ENCODE peak calls at places on chromosomes 7 and 10, in eight cellular contexts. One of them, this sample, is unnamed.
A peak's percentile ranks its signal among the peaks of the same experiment; 100 is the strongest.

GRCh38 chr7:1149351-1149794 is 10.6 kb downstream of the ZFAND2A start:
- DNase-seq in GM23338: no peak
- DNase-seq in tibial nerve: no peak
- DNase-seq in sigmoid colon: no peak
- DNase-seq in GM06990: no peak
- DNase-seq in GM20000: no peak
- DNase-seq in A549: no peak
- DNase-seq in fibroblast of lung: no peak
- DNase-seq in this sample: no peak

GRCh38 chr7:108146070-108146842 is 16.1 kb upstream of the LAMB4 start:
- DNase-seq in GM06990: peak; percentile 22
- DNase-seq in GM23338: peak; percentile 91
- DNase-seq in tibial nerve: peak; percentile 71
- DNase-seq in GM20000: peak; percentile 46
- DNase-seq in A549: peak; percentile 75
- DNase-seq in sigmoid colon: peak; percentile 78
- DNase-seq in fibroblast of lung: peak; percentile 93
- DNase-seq in this sample: peak; percentile 12

GRCh38 chr7:18509491-18509890 is 13.9 kb downstream of the HDAC9 start:
- DNase-seq in sigmoid colon: no peak
- DNase-seq in GM20000: no peak
- DNase-seq in fibroblast of lung: no peak
- DNase-seq in GM23338: no peak
- DNase-seq in A549: no peak
- DNase-seq in tibial nerve: no peak
- DNase-seq in GM06990: no peak
- DNase-seq in this sample: no peak

GRCh38 chr7:31114593-31115343 is 62.7 kb downstream of the ADCYAP1R1 start:
- DNase-seq in GM20000: no peak
- DNase-seq in fibroblast of lung: peak; percentile 53
- DNase-seq in GM06990: no peak
- DNase-seq in A549: peak; percentile 26
- DNase-seq in GM23338: peak; percentile 52
- DNase-seq in sigmoid colon: no peak
- DNase-seq in tibial nerve: no peak
- DNase-seq in this sample: peak; percentile 2

GRCh38 chr10:103792547-103792946 is 62.8 kb downstream of the SH3PXD2A start:
- DNase-seq in GM23338: no peak
- DNase-seq in A549: no peak
- DNase-seq in fibroblast of lung: no peak
- DNase-seq in sigmoid colon: no peak
- DNase-seq in GM06990: no peak
- DNase-seq in tibial nerve: no peak
- DNase-seq in GM20000: no peak
- DNase-seq in this sample: no peak

GRCh38 chr10:20858292-20859124 is 38.6 kb downstream of the NEBL start:
- DNase-seq in tibial nerve: no peak
- DNase-seq in fibroblast of lung: peak; percentile 76
- DNase-seq in sigmoid colon: no peak
- DNase-seq in A549: peak; percentile 45
- DNase-seq in GM20000: no peak
- DNase-seq in GM06990: peak; percentile 2
- DNase-seq in GM23338: peak; percentile 56
- DNase-seq in this sample: no peak

GRCh38 chr10:19498348-19499290 is 317.6 kb upstream of the PLXDC2 start:
- DNase-seq in A549: no peak
- DNase-seq in GM23338: no peak
- DNase-seq in fibroblast of lung: peak; percentile 19
- DNase-seq in GM06990: no peak
- DNase-seq in GM20000: no peak
- DNase-seq in sigmoid colon: peak; percentile 58
- DNase-seq in tibial nerve: peak; percentile 39
- DNase-seq in this sample: peak; percentile 15

GRCh38 chr10:94107191-94107590 is 113.5 kb downstream of the PLCE1 start:
- DNase-seq in GM20000: no peak
- DNase-seq in tibial nerve: no peak
- DNase-seq in GM06990: no peak
- DNase-seq in GM23338: no peak
- DNase-seq in sigmoid colon: no peak
- DNase-seq in fibroblast of lung: no peak
- DNase-seq in A549: no peak
- DNase-seq in this sample: no peak

GRCh38 chr7:137342751-137343482 is 616 bp downstream of the PTN start:
- DNase-seq in GM23338: no peak
- DNase-seq in tibial nerve: no peak
- DNase-seq in sigmoid colon: no peak
- DNase-seq in GM06990: no peak
- DNase-seq in fibroblast of lung: no peak
- DNase-seq in GM20000: no peak
- DNase-seq in A549: no peak
- DNase-seq in this sample: no peak

GRCh38 chr10:60414877-60415585 is 25.4 kb upstream of the ANK3 start:
- DNase-seq in fibroblast of lung: peak; percentile 44
- DNase-seq in tibial nerve: no peak
- DNase-seq in GM20000: no peak
- DNase-seq in sigmoid colon: no peak
- DNase-seq in GM06990: no peak
- DNase-seq in GM23338: peak; percentile 48
- DNase-seq in A549: peak; percentile 27
- DNase-seq in this sample: peak; percentile 59

GRCh38 chr7:46494026-46494425 is 573.0 kb upstream of the IGFBP3 start:
- DNase-seq in GM23338: no peak
- DNase-seq in tibial nerve: no peak
- DNase-seq in A549: no peak
- DNase-seq in GM06990: no peak
- DNase-seq in sigmoid colon: no peak
- DNase-seq in fibroblast of lung: no peak
- DNase-seq in GM20000: no peak
- DNase-seq in this sample: no peak

GRCh38 chr7:121945849-121946238 is 72.9 kb downstream of the PTPRZ1 start:
- DNase-seq in fibroblast of lung: no peak
- DNase-seq in GM20000: no peak
- DNase-seq in tibial nerve: no peak
- DNase-seq in sigmoid colon: no peak
- DNase-seq in A549: no peak
- DNase-seq in GM06990: no peak
- DNase-seq in GM23338: no peak
- DNase-seq in this sample: no peak

GRCh38 chr10:35986756-35987467 is 344.8 kb upstream of the FZD8 start:
- DNase-seq in GM23338: no peak
- DNase-seq in fibroblast of lung: no peak
- DNase-seq in A549: no peak
- DNase-seq in tibial nerve: no peak
- DNase-seq in GM06990: no peak
- DNase-seq in sigmoid colon: no peak
- DNase-seq in GM20000: no peak
- DNase-seq in this sample: no peak

GRCh38 chr10:31749981-31750850 is 178.4 kb downstream of the ARHGAP12 start:
- DNase-seq in A549: no peak
- DNase-seq in sigmoid colon: peak; percentile 78
- DNase-seq in GM23338: no peak
- DNase-seq in tibial nerve: peak; percentile 48
- DNase-seq in fibroblast of lung: no peak
- DNase-seq in GM20000: no peak
- DNase-seq in GM06990: no peak
- DNase-seq in this sample: no peak

GRCh38 chr10:102117391-102118159 is 2.6 kb downstream of the LDB1 start:
- DNase-seq in GM20000: no peak
- DNase-seq in sigmoid colon: peak; percentile 95
- DNase-seq in fibroblast of lung: peak; percentile 89
- DNase-seq in tibial nerve: peak; percentile 77
- DNase-seq in GM06990: peak; percentile 66
- DNase-seq in GM23338: peak; percentile 80
- DNase-seq in A549: peak; percentile 53
- DNase-seq in this sample: no peak
- TF ChIP-seq CTCF in GM20000: no peak
- TF ChIP-seq CTCF in sigmoid colon: no peak
- TF ChIP-seq CTCF in fibroblast of lung: peak; percentile 32
- TF ChIP-seq CTCF in tibial nerve: peak; percentile 17
- TF ChIP-seq CTCF in GM06990: peak; percentile 26
- TF ChIP-seq CTCF in GM23338: peak; percentile 34
- TF ChIP-seq CTCF in A549: no peak
- TF ChIP-seq CTCF in this sample: peak; percentile 23

GRCh38 chr10:72108811-72109618 is 20.7 kb upstream of the SPOCK2 start:
- DNase-seq in GM20000: no peak
- DNase-seq in GM23338: no peak
- DNase-seq in fibroblast of lung: no peak
- DNase-seq in A549: no peak
- DNase-seq in sigmoid colon: no peak
- DNase-seq in tibial nerve: no peak
- DNase-seq in GM06990: no peak
- DNase-seq in this sample: peak; percentile 56
- TF ChIP-seq CTCF in GM20000: no peak
- TF ChIP-seq CTCF in GM23338: no peak
- TF ChIP-seq CTCF in fibroblast of lung: no peak
- TF ChIP-seq CTCF in A549: no peak
- TF ChIP-seq CTCF in sigmoid colon: no peak
- TF ChIP-seq CTCF in tibial nerve: no peak
- TF ChIP-seq CTCF in GM06990: no peak
- TF ChIP-seq CTCF in this sample: no peak

GRCh38 chr10:130932326-130933007 is 379.1 kb downstream of the TCERG1L start:
- DNase-seq in GM06990: no peak
- DNase-seq in GM23338: no peak
- DNase-seq in A549: no peak
- DNase-seq in GM20000: no peak
- DNase-seq in fibroblast of lung: no peak
- DNase-seq in sigmoid colon: no peak
- DNase-seq in tibial nerve: no peak
- DNase-seq in this sample: no peak

GRCh38 chr10:130935051-130935450 is 376.5 kb downstream of the TCERG1L start:
- DNase-seq in tibial nerve: no peak
- DNase-seq in sigmoid colon: no peak
- DNase-seq in A549: peak; percentile 4
- DNase-seq in GM20000: no peak
- DNase-seq in fibroblast of lung: no peak
- DNase-seq in GM23338: peak; percentile 19
- DNase-seq in GM06990: no peak
- DNase-seq in this sample: no peak

GRCh38 chr10:130935897-130936550 is 375.5 kb downstream of the TCERG1L start:
- DNase-seq in sigmoid colon: no peak
- DNase-seq in fibroblast of lung: no peak
- DNase-seq in GM06990: no peak
- DNase-seq in GM23338: no peak
- DNase-seq in A549: no peak
- DNase-seq in GM20000: no peak
- DNase-seq in tibial nerve: no peak
- DNase-seq in this sample: no peak

GRCh38 chr10:130933008-130933390 is 378.5 kb downstream of the TCERG1L start:
- DNase-seq in sigmoid colon: no peak
- DNase-seq in GM06990: no peak
- DNase-seq in GM20000: no peak
- DNase-seq in A549: no peak
- DNase-seq in tibial nerve: no peak
- DNase-seq in GM23338: no peak
- DNase-seq in fibroblast of lung: no peak
- DNase-seq in this sample: no peak

DNA sequence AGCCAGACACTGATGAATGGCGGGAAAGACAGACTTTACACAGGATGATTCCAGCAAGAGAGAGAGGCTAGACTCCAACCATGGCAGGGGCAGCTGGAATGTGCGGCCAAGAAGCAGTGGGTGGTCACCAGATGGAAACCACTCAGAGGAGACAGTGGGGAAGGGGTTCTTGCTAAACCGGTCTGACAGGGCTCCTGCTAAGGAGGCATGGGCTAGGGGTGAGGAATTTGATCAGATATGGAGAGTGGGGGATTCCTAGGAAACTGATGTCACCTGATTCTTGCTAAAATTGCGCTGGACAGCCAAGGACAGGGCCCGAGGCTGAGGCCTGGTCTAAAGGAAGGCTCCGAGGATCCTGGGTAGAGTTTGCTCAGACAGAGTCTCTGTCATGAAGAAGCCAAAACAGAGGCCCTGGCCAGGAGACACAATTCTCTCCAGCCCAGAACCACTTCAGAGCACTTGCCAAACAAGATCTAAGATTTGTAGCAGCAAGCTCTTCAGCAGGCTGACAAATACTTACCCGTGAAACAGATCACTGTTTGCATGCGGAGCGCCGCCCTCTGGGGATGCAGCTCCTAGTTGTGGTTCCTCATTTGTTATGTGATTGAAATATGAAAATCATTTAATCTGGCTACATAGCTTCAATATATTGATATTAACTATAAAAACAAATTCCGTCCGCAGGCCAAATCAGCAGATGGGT is 377.0 kb downstream of the TCERG1L start:
- DNase-seq in A549: no peak
- DNase-seq in GM06990: no peak
- DNase-seq in GM20000: no peak
- DNase-seq in tibial nerve: no peak
- DNase-seq in GM23338: peak; percentile 28
- DNase-seq in fibroblast of lung: no peak
- DNase-seq in sigmoid colon: no peak
- DNase-seq in this sample: no peak
- TF ChIP-seq CTCF in A549: no peak
- TF ChIP-seq CTCF in GM06990: no peak
- TF ChIP-seq CTCF in GM20000: no peak
- TF ChIP-seq CTCF in tibial nerve: no peak
- TF ChIP-seq CTCF in GM23338: no peak
- TF ChIP-seq CTCF in fibroblast of lung: no peak
- TF ChIP-seq CTCF in sigmoid colon: no peak
- TF ChIP-seq CTCF in this sample: no peak

GRCh38 chr7:96127746-96128145 is 194.2 kb downstream of the SLC25A13 start:
- DNase-seq in sigmoid colon: no peak
- DNase-seq in tibial nerve: no peak
- DNase-seq in GM06990: no peak
- DNase-seq in fibroblast of lung: no peak
- DNase-seq in GM20000: no peak
- DNase-seq in GM23338: no peak
- DNase-seq in A549: no peak
- DNase-seq in this sample: no peak

GRCh38 chr7:96126382-96126781 is 195.5 kb downstream of the SLC25A13 start:
- DNase-seq in tibial nerve: no peak
- DNase-seq in sigmoid colon: no peak
- DNase-seq in A549: no peak
- DNase-seq in fibroblast of lung: no peak
- DNase-seq in GM06990: no peak
- DNase-seq in GM20000: no peak
- DNase-seq in GM23338: peak; percentile 14
- DNase-seq in this sample: peak; percentile 40

GRCh38 chr7:96135241-96135640 is 186.7 kb downstream of the SLC25A13 start:
- DNase-seq in fibroblast of lung: no peak
- DNase-seq in tibial nerve: no peak
- DNase-seq in GM06990: no peak
- DNase-seq in GM20000: no peak
- DNase-seq in A549: no peak
- DNase-seq in GM23338: no peak
- DNase-seq in sigmoid colon: no peak
- DNase-seq in this sample: peak; percentile 6

GRCh38 chr7:96136600-96137239 is 185.2 kb downstream of the SLC25A13 start:
- DNase-seq in A549: no peak
- DNase-seq in sigmoid colon: no peak
- DNase-seq in GM06990: no peak
- DNase-seq in GM20000: no peak
- DNase-seq in GM23338: no peak
- DNase-seq in tibial nerve: no peak
- DNase-seq in fibroblast of lung: no peak
- DNase-seq in this sample: no peak

DNA sequence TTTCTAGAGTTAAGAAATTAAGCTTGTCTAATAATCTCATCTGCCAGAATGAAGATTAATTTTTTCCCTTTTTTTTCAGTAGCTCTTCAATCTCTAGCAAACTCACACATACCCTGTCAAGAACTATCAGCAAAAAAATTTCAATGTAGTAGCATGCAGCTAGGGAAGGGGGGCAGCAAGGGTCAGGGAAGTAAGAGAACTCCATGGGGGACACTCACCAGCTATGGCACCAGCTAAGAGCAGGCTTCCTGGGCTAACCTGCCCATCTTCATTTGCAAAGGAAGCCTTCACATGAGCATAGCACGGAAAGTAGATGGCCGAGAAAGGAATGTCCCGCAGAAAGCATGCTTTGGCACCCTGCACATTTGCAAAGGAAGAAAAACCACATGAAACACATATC is 190.4 kb downstream of the SLC25A13 start:
- DNase-seq in A549: no peak
- DNase-seq in tibial nerve: no peak
- DNase-seq in sigmoid colon: no peak
- DNase-seq in GM23338: peak; percentile 58
- DNase-seq in GM06990: no peak
- DNase-seq in GM20000: no peak
- DNase-seq in fibroblast of lung: no peak
- DNase-seq in this sample: no peak
- TF ChIP-seq CTCF in A549: no peak
- TF ChIP-seq CTCF in tibial nerve: no peak
- TF ChIP-seq CTCF in sigmoid colon: no peak
- TF ChIP-seq CTCF in GM23338: no peak
- TF ChIP-seq CTCF in GM06990: no peak
- TF ChIP-seq CTCF in GM20000: no peak
- TF ChIP-seq CTCF in fibroblast of lung: no peak
- TF ChIP-seq CTCF in this sample: no peak